ENCODE peak calls at places on chromosome 9, in six cellular contexts. H, K, Y, F, S and U are unnamed samples.

GRCh38 chr9:117462926-117463325 is 48.1 kb upstream of the ASTN2 start:
- DNase-seq in H (no peak), K (no peak), Y (no peak), F (no peak), S (no peak), U (no peak)

GRCh38 chr9:122116040-122116439 is 22.9 kb upstream of the TTLL11 start:
- DNase-seq in H (no peak), K (no peak), Y (no peak), F (no peak), S (no peak), U (no peak)

GRCh38 chr9:32525506-32525905 is 490 bp downstream of the RIGI start:
- DNase-seq in H (no peak), K (peak; percentile 32), Y (no peak), F (no peak), S (no peak), U (no peak)

GRCh38 chr9:95028855-95029219 is 288.7 kb downstream of the FANCC start:
- DNase-seq in H (no peak), K (no peak), Y (no peak), F (no peak), S (no peak), U (no peak)

GRCh38 chr9:81687521-81688261 is 1.7 kb downstream of the TLE1 start:
- DNase-seq in H (peak; percentile 69), K (peak; percentile 32), Y (no peak), F (no peak), S (no peak), U (peak; percentile 89)

GRCh38 chr9:1231998-1232919 is 182.1 kb downstream of the DMRT2 start:
- DNase-seq in H (no peak), K (peak; percentile 67), Y (no peak), F (no peak), S (no peak), U (no peak)

GRCh38 chr9:133823189-133824105 is 85.3 kb upstream of the SARDH start:
- DNase-seq in H (no peak), K (no peak), Y (no peak), F (no peak), S (no peak), U (no peak)

GRCh38 chr9:77011973-77012817 is 7.3 kb upstream of the FOXB2 start:
- DNase-seq in H (peak; percentile 54), K (peak; percentile 45), Y (peak; percentile 91), F (peak; percentile 38), S (peak; percentile 57), U (peak; percentile 87)

GRCh38 chr9:14706530-14707140 is 13.4 kb upstream of the ZDHHC21 start:
- DNase-seq in H (no peak), K (no peak), Y (no peak), F (no peak), S (no peak), U (no peak)

GRCh38 chr9:90326219-90326618 is 316.4 kb downstream of the DIRAS2 start:
- DNase-seq in H (no peak), K (no peak), Y (no peak), F (no peak), S (no peak), U (no peak)

GRCh38 chr9:19138084-19138483 is 10.8 kb upstream of the PLIN2 start:
- DNase-seq in H (no peak), K (no peak), Y (no peak), F (no peak), S (no peak), U (no peak)

GRCh38 chr9:4829956-4830355 is 37.2 kb downstream of the RCL1 start:
- DNase-seq in H (peak; percentile 47), K (no peak), Y (no peak), F (no peak), S (no peak), U (no peak)

GRCh38 chr9:88697764-88698436 is 162.9 kb downstream of the NXNL2 start:
- DNase-seq in H (no peak), K (no peak), Y (no peak), F (no peak), S (no peak), U (no peak)

GRCh38 chr9:110440161-110440560 is 102.5 kb upstream of the TXNDC8 start:
- DNase-seq in H (no peak), K (no peak), Y (no peak), F (no peak), S (no peak), U (no peak)

GRCh38 chr9:89608646-89609335 is 4.0 kb downstream of the GADD45G start:
- DNase-seq in H (no peak), K (no peak), Y (no peak), F (no peak), S (no peak), U (no peak)

GRCh38 chr9:92312887-92313623 is 12.1 kb downstream of the NOL8 start:
- DNase-seq in H (peak; percentile 61), K (no peak), Y (no peak), F (no peak), S (no peak), U (no peak)

GRCh38 chr9:21434202-21435014 is 5.8 kb upstream of the IFNA1 start:
- DNase-seq in H (peak; percentile 68), K (no peak), Y (no peak), F (peak; percentile 63), S (no peak), U (no peak)

GRCh38 chr9:72577212-72577753 is 55.9 kb downstream of the TMC1 start:
- DNase-seq in H (peak; percentile 90), K (peak; percentile 40), Y (no peak), F (peak; percentile 68), S (no peak), U (no peak)
- TF ChIP-seq POLR2AphosphoS5 in H (peak; percentile 62), K (peak; percentile 11), Y (peak; percentile 73), F (peak; percentile 76), S (no peak), U (no peak)

GRCh38 chr9:127568971-127569818 is 42.9 kb upstream of the STXBP1 start:
- DNase-seq in H (peak; percentile 63), K (peak; percentile 88), Y (peak; percentile 96), F (no peak), S (peak; percentile 99), U (peak; percentile 90)
- H3K4me1 ChIP-seq in H (peaks cover 35% of the 10 kb centered on the region), K (peaks cover 43% of the 10 kb centered on the region), Y (peaks cover 64% of the 10 kb centered on the region), F (peaks cover 66% of the 10 kb centered on the region), S (peaks cover 34% of the 10 kb centered on the region), U (peaks cover 57% of the 10 kb centered on the region)

DNA sequence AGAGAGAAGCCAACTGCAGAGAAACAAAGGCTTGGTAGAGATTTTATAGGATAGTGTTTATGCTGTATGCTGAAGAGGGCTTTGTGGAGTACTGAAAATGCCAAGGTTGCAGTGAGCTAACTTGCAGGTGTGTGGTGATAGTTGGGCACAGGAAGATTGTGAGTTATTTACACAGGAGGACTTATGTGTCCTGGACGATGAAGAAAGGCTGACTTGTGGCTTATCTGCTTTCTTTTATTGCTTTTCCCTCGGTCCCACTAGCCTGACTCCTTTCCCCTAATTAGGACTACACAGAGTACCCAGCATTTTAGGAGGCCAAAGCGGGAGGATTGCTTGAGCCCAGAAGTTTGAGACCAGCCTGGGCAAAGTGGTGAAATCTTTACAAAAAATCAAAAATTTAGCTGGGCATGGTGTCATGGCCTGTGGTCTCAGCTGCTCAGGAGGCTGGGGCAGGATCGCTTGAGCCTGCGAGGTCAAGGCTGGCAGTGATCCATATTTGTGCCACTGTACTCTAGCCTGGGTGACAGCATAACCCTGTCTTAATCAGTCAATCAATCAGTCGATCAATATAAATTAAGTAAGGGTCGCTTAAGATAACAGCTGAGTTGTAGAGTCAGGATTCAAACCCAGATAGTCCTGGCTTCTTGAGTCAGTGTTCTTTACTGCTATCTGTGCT is 61.9 kb downstream of the UBE2R2 start:
- DNase-seq in H (no peak), K (no peak), Y (no peak), F (no peak), S (no peak), U (no peak)
- TF ChIP-seq POLR2AphosphoS5 in H (no peak), K (no peak), Y (no peak), F (no peak), S (no peak), U (no peak)

DNA sequence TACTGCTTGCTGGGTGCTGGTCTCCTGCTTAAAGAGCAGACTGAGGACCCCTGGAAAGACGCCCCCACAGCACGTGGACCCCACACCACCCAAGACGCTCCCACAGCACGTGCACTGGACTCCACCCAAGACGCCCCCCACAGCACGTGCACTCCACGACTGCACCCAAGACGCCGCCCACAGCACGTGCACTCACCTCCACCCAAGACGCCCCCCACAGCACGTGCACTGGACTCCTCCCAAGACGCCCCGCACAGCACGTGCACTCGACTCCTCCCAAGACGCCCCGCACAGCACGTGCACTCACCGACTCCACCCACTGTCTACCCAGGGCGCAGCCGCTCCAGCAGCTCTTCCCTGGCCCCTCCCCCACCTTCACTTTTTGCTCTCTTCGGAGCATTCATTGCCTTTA is 50.5 kb downstream of the EHMT1 start:
- DNase-seq in H (no peak), K (no peak), Y (peak; percentile 93), F (no peak), S (peak; percentile 72), U (peak; percentile 70)
- H3K4me1 ChIP-seq in H (peaks cover 13% of the 10 kb centered on the region), K (peaks cover 38% of the 10 kb centered on the region), Y (peaks cover 59% of the 10 kb centered on the region), F (no peaks in the 10 kb centered on the region), S (peaks cover 53% of the 10 kb centered on the region), U (peaks cover 97% of the 10 kb centered on the region)

GRCh38 chr9:72816666-72817065 is 136.2 kb downstream of the ALDH1A1 start:
- DNase-seq in H (no peak), K (no peak), Y (no peak), F (no peak), S (no peak), U (no peak)
- TF ChIP-seq POLR2AphosphoS5 in H (no peak), K (no peak), Y (no peak), F (no peak), S (no peak), U (no peak)

DNA sequence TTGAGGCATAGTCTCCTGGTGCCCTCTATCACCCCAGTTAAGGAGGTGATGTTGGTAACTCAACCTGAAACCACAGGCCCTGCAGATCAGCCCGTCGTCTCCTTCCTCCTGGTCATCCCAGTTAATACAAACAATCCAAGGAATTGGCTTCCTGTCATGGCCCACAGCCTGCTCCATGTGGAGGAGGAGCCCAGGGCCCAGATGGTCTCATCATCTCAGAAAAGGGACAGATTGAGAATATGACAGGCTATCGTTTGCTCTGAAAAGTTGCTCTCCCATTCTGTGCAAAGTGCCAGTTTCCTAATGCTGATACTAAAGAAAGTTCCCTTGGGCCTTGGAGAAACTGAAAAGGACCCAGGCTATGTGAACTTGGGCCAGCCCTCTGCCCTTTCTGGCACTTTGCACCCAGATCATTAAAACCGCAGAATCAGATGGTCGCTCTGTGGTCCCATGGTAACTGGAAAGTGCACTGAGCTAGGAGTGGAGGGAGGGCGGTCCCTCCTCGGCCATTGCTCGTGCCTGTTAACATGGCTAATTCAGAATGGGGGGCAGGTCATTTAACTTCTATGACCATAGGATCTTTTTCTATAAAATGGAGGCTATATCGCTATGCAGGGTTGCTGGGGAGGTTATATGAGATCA is 685 bp upstream of the SPAAR start:
- DNase-seq in H (no peak), K (no peak), Y (no peak), F (no peak), S (no peak), U (no peak)
- H3K4me1 ChIP-seq in H (peaks cover 82% of the 10 kb centered on the region), K (peaks cover 62% of the 10 kb centered on the region), Y (peaks cover 73% of the 10 kb centered on the region), F (peaks cover 47% of the 10 kb centered on the region), S (peaks cover 46% of the 10 kb centered on the region), U (peaks cover 52% of the 10 kb centered on the region)